ENCODE peak calls at places on chromosomes 5 and 9, in five cellular contexts. T is heart left ventricle; X is body of pancreas; E is tibial nerve; N is CD8-positive, alpha-beta T cell. P is an unnamed sample. For H3K27me3, the result is how much of the 10 kb centered on the place peaks cover.

GRCh38 chr9:115292584-115293271 is 174.8 kb upstream of the TNC start:
- DNase-seq in E (no peak), X (no peak), N (no peak), T (peak), P (no peak)

GRCh38 chr5:179124329-179124852 is 64.2 kb downstream of the ZNF354C start:
- DNase-seq in E (no peak), X (no peak), T (no peak), N (no peak), P (no peak)

GRCh38 chr5:116521173-116521872 is 53.3 kb downstream of the SEMA6A start:
- DNase-seq in N (no peak), E (no peak), X (no peak), T (peak), P (peak)

GRCh38 chr5:173641171-173641570 is 24.7 kb upstream of the BOD1 start:
- DNase-seq in E (no peak), N (no peak), X (no peak), T (no peak), P (no peak)

GRCh38 chr9:18202924-18203323 is 271.0 kb upstream of the ADAMTSL1 start:
- DNase-seq in X (no peak), T (no peak), N (no peak), E (no peak), P (no peak)

GRCh38 chr9:137095664-137096517 is 9.1 kb downstream of the MAN1B1 start:
- DNase-seq in N (peak), X (no peak), E (no peak), T (no peak), P (no peak)

GRCh38 chr5:181158869-181159268 is 11.5 kb downstream of the OR2V2 start:
- DNase-seq in X (no peak), T (no peak), E (no peak), N (no peak), P (no peak)

GRCh38 chr9:89649045-89649691 is 44.4 kb downstream of the GADD45G start:
- DNase-seq in E (no peak), T (no peak), X (no peak), N (no peak), P (peak)

GRCh38 chr5:59222687-59223511 is 640.0 kb downstream of the RAB3C start:
- DNase-seq in E (no peak), X (no peak), T (peak), N (no peak), P (no peak)

DNA sequence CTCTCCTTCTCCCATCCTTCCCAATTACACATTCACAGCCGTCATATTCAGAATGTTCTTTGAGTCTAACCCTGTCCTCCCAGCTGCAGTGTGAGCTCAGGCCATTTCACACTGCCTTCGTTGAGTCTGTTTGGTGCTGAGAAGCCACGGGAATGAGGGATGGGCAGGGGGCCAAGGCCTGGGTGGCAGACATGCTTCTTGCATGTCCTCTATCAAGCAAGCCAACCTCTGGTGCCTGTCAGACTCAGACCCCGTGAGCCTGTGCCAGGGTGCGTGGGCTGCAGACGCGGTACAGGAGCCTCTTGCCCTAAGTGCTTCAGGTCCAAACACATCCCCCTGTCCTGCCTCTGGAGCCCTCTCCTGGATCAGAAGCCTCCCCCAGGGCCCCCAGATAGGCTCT is 46.6 kb upstream of the CDKN2AIPNL start:
- DNase-seq in E (no peak), N (no peak), T (peak), X (no peak), P (peak)
- H3K27ac ChIP-seq in E (peak), N (no peak), T (no peak), X (no peak), P (peak)

GRCh38 chr5:33594006-33594405 is 153.2 kb downstream of the TARS1 start:
- DNase-seq in N (no peak), X (no peak), T (no peak), E (no peak), P (no peak)

GRCh38 chr5:33592245-33592644 is 151.5 kb downstream of the TARS1 start:
- DNase-seq in X (no peak), N (no peak), T (no peak), E (no peak), P (no peak)

GRCh38 chr5:33583332-33583731 is 142.6 kb downstream of the TARS1 start:
- DNase-seq in E (no peak), T (no peak), X (no peak), N (no peak), P (no peak)

GRCh38 chr5:33588654-33589372 is 148.0 kb downstream of the TARS1 start:
- DNase-seq in T (no peak), E (no peak), X (no peak), N (peak), P (no peak)
- TF ChIP-seq CTCF in T (no peak), E (no peak), X (peak), N (no peak), P (no peak)

GRCh38 chr9:93210974-93211653 is 27.2 kb downstream of the WNK2 start:
- DNase-seq in X (no peak), N (no peak), E (no peak), T (no peak), P (no peak)
- H3K27me3 ChIP-seq in X (under half), N (under half), E (under half), T (under half), P (under half)

GRCh38 chr9:129640086-129640870 is 1.7 kb downstream of the ASB6 start:
- DNase-seq in E (no peak), T (no peak), N (no peak), X (peak), P (no peak)
- H3K27ac ChIP-seq in E (no peak), T (no peak), N (no peak), X (peak), P (no peak)

DNA sequence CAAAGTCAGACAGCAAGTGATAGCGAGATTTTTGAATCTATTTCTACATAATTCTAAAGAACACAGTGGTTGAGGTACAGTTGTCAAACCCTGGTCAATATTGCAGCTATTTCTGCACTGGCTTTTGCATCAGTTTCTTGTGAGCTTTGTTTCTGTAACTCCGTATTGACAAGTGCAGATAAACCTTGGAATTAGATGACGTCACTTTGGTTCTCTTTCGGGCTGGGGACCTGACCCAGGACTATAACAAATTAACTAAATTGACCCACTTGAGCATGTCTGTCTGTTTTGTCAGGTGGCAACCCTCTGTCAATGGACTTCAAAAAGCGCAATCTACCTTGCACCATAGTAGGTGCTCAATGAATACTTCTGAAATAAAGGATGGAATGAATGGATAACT is 418.4 kb upstream of the SGCD start:
- DNase-seq in E (no peak), T (no peak), X (no peak), N (no peak), P (no peak)
- TF ChIP-seq CTCF in E (no peak), T (no peak), X (no peak), N (no peak), P (no peak)

GRCh38 chr9:33677506-33677809 is 117.9 kb upstream of the PRSS3 start:
- DNase-seq in T (no peak), E (no peak), X (no peak), N (no peak), P (no peak)
- H3K27me3 ChIP-seq in T (under half), E (under half), X (under half), N (under half), P (under half)

DNA sequence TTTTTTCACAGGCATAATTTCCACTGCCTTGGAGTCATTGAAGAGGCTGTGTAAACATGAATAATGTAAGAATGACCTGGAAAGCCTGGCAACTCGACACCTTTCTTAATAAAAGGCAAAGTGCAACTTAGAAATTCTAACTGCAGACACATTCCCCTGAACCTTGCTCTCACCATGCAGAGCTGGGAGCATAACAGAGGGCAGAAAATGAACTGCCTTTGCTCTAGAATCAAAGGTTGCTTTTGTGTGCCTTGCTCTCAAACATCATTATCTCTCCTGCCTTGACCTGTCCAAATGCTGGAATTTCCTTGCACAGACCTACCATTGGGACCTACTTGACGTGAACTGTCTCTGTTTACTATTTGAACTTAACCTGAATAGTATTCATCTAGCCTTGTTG is 462.0 kb upstream of the ZNF462 start:
- DNase-seq in N (no peak), E (no peak), T (no peak), X (no peak), P (no peak)
- H3K27ac ChIP-seq in N (no peak), E (no peak), T (no peak), X (no peak), P (no peak)

P was measured in psoas muscle.